ENCODE peak calls at places on chromosomes 3 and 15, in nine cellular contexts. D, F, Z, G, I, W, N, T and U are unnamed samples. For H3K9me3, the result is how much of the 10 kb centered on the place peaks cover.

GRCh38 chr15:52309154-52309548 is 13.5 kb upstream of the MYO5C start:
- DNase-seq in D (no peak), F (no peak), Z (no peak), G (no peak), I (no peak), W (no peak), N (no peak), T (no peak), U (no peak)

GRCh38 chr3:96970211-96970610 is 155.8 kb downstream of the EPHA6 start:
- DNase-seq in D (no peak), F (no peak), Z (no peak), G (no peak), I (no peak), W (no peak), N (no peak), T (no peak), U (no peak)

GRCh38 chr3:141834296-141834695 is 42.1 kb upstream of the ATP1B3 start:
- DNase-seq in D (no peak), F (no peak), Z (no peak), G (no peak), I (no peak), W (no peak), N (no peak), T (no peak), U (no peak)

GRCh38 chr3:57582470-57583168 is 14.5 kb downstream of the ARF4 start:
- DNase-seq in D (peak), F (no peak), Z (no peak), G (peak), I (peak), W (no peak), N (no peak), T (no peak), U (peak)

GRCh38 chr3:53890726-53891499 is 746 bp downstream of the SELENOK start:
- DNase-seq in D (no peak), F (peak), Z (no peak), G (peak), I (peak), W (no peak), N (no peak), T (peak), U (no peak)

GRCh38 chr3:100048248-100048647 is 66.1 kb downstream of the FILIP1L start:
- DNase-seq in D (no peak), F (no peak), Z (no peak), G (no peak), I (no peak), W (no peak), N (no peak), T (no peak), U (peak)

GRCh38 chr3:177337548-177338331 is 140.5 kb upstream of the TBL1XR1 start:
- DNase-seq in D (no peak), F (no peak), Z (no peak), G (no peak), I (no peak), W (no peak), N (no peak), T (no peak), U (no peak)

GRCh38 chr3:103184772-103185171 is 750.0 kb downstream of the ZPLD1 start:
- DNase-seq in D (no peak), F (no peak), Z (no peak), G (no peak), I (no peak), W (no peak), N (no peak), T (no peak), U (no peak)

GRCh38 chr3:58585005-58585786 is 8.0 kb upstream of the FAM107A start:
- DNase-seq in D (peak), F (peak), Z (peak), G (peak), I (peak), W (no peak), N (peak), T (peak), U (peak)

GRCh38 chr15:41780266-41780665 is 6.0 kb downstream of the MAPKBP1 start:
- DNase-seq in D (no peak), F (no peak), Z (no peak), G (no peak), I (no peak), W (peak), N (no peak), T (no peak), U (peak)

GRCh38 chr15:45393851-45394250 is 15.5 kb upstream of the GATM start:
- DNase-seq in D (peak), F (no peak), Z (no peak), G (peak), I (no peak), W (no peak), N (no peak), T (no peak), U (no peak)

GRCh38 chr3:198113219-198114053 is 153.4 kb downstream of the LMLN start:
- DNase-seq in D (peak), F (peak), Z (no peak), G (no peak), I (no peak), W (no peak), N (no peak), T (peak), U (no peak)
- H3K9me3 ChIP-seq in D (under half), F (under half), Z (under half), G (under half), I (under half), W (under half), N (under half), T (under half), U (under half)

GRCh38 chr15:78035319-78035718 is 42.2 kb downstream of the TBC1D2B start:
- DNase-seq in D (no peak), F (peak), Z (no peak), G (no peak), I (no peak), W (no peak), N (no peak), T (no peak), U (no peak)
- H3K27ac ChIP-seq in D (no peak), F (peak), Z (peak), G (no peak), I (no peak), W (peak), N (no peak), T (no peak), U (peak)

GRCh38 chr3:622314-622713 is 425.8 kb downstream of the CHL1 start:
- DNase-seq in D (no peak), F (no peak), Z (no peak), G (no peak), I (no peak), W (no peak), N (no peak), T (no peak), U (no peak)

GRCh38 chr3:621714-622113 is 425.2 kb downstream of the CHL1 start:
- DNase-seq in D (no peak), F (no peak), Z (no peak), G (no peak), I (no peak), W (no peak), N (no peak), T (no peak), U (no peak)

GRCh38 chr3:623914-624545 is 427.5 kb downstream of the CHL1 start:
- DNase-seq in D (no peak), F (no peak), Z (no peak), G (no peak), I (no peak), W (no peak), N (no peak), T (no peak), U (no peak)
- H3K9me3 ChIP-seq in D (under half), F (under half), Z (under half), G (under half), I (under half), W (under half), N (under half), T (under half), U (under half)

GRCh38 chr3:77038928-77039605 is 832 bp upstream of the ROBO2 start:
- DNase-seq in D (peak), F (no peak), Z (no peak), G (no peak), I (no peak), W (no peak), N (no peak), T (peak), U (peak)
- H3K27ac ChIP-seq in D (no peak), F (no peak), Z (no peak), G (no peak), I (no peak), W (no peak), N (no peak), T (peak), U (peak)

GRCh38 chr15:46525984-46526725 is 891.3 kb downstream of the SQOR start:
- DNase-seq in D (no peak), F (no peak), Z (no peak), G (no peak), I (no peak), W (no peak), N (no peak), T (no peak), U (no peak)

GRCh38 chr15:46526726-46527110 is 891.9 kb downstream of the SQOR start:
- DNase-seq in D (no peak), F (no peak), Z (no peak), G (no peak), I (no peak), W (no peak), N (no peak), T (no peak), U (no peak)
- H3K9me3 ChIP-seq in D (under half), F (under half), Z (under half), G (under half), I (under half), W (under half), N (under half), T (under half), U (under half)

GRCh38 chr15:60395276-60396011 is 2.3 kb downstream of the ANXA2 start:
- DNase-seq in D (no peak), F (no peak), Z (no peak), G (no peak), I (no peak), W (no peak), N (peak), T (peak), U (no peak)
- H3K27ac ChIP-seq in D (no peak), F (peak), Z (peak), G (peak), I (peak), W (peak), N (peak), T (no peak), U (no peak)

DNA sequence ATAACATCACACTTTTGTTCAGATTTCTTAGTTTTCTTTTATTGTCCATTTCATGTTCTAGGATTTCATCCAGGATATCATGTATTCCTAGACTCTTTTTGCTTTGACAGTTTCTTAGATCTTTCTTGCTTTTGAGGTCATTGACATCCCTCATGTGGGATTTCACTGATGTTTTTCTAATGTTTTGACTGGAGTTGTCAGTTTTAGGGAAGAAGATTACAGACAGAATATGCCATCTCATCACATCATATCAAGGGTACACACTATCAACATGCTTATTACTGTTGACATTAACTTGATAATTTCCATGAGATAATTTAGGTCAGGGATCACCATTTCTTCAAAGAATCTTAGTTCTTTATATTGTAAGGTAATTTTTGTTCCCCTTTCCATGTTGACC is 101.7 kb downstream of the NPAP1 start:
- DNase-seq in D (no peak), F (no peak), Z (no peak), G (no peak), I (no peak), W (no peak), N (no peak), T (no peak), U (no peak)
- H3K9me3 ChIP-seq in D (under half), F (under half), Z (under half), G (under half), I (under half), W (under half), N (under half), T (under half), U (under half)